ENCODE peak calls at places on chromosomes 12 and 14, in six cellular contexts. Y, U, Z, L, J and F are unnamed samples.

GRCh38 chr14:79583738-79584405 is 627.4 kb downstream of the DIO2 start:
- DNase-seq in Y (no peak), U (no peak), Z (no peak), L (no peak), J (peak), F (no peak)

GRCh38 chr12:12439636-12440035 is 82.8 kb downstream of the BORCS5 start:
- DNase-seq in Y (no peak), U (peak), Z (no peak), L (no peak), J (no peak), F (no peak)

GRCh38 chr14:96038920-96039632 is at the start of gene C14orf132:
- DNase-seq in Y (peak), U (peak), Z (peak), L (peak), J (no peak), F (no peak)

GRCh38 chr12:95740751-95741150 is 49.8 kb downstream of the NTN4 start:
- DNase-seq in Y (no peak), U (no peak), Z (no peak), L (no peak), J (no peak), F (no peak)

GRCh38 chr12:32922546-32923297 is 26.1 kb upstream of the PKP2 start:
- DNase-seq in Y (no peak), U (no peak), Z (no peak), L (no peak), J (no peak), F (no peak)

GRCh38 chr14:92967346-92967926 is 44.5 kb downstream of the CHGA start:
- DNase-seq in Y (no peak), U (no peak), Z (no peak), L (no peak), J (no peak), F (no peak)

GRCh38 chr12:69901141-69901900 is 76.3 kb downstream of the MYRFL start:
- DNase-seq in Y (no peak), U (no peak), Z (no peak), L (no peak), J (no peak), F (no peak)

GRCh38 chr14:34693228-34693939 is 21.0 kb downstream of the CFL2 start:
- DNase-seq in Y (peak), U (no peak), Z (no peak), L (peak), J (no peak), F (no peak)

GRCh38 chr14:73260574-73260973 is 23.3 kb downstream of the PAPLN start:
- DNase-seq in Y (no peak), U (no peak), Z (no peak), L (peak), J (no peak), F (no peak)

GRCh38 chr14:102182190-102182589 is 42.5 kb downstream of the WDR20 start:
- DNase-seq in Y (no peak), U (no peak), Z (no peak), L (no peak), J (peak), F (no peak)

GRCh38 chr12:82862069-82862841 is 175.5 kb downstream of the TMTC2 start:
- DNase-seq in Y (no peak), U (no peak), Z (no peak), L (no peak), J (peak), F (no peak)

GRCh38 chr12:75628916-75629315 is 117.5 kb upstream of the KRR1 start:
- DNase-seq in Y (no peak), U (no peak), Z (no peak), L (no peak), J (no peak), F (no peak)

GRCh38 chr12:52796839-52797528 is 1.1 kb upstream of the KRT3 start:
- DNase-seq in Y (no peak), U (no peak), Z (no peak), L (no peak), J (no peak), F (no peak)

GRCh38 chr14:46136456-46136855 is 515.1 kb downstream of the RPL10L start:
- DNase-seq in Y (no peak), U (no peak), Z (no peak), L (no peak), J (no peak), F (no peak)

GRCh38 chr14:88179725-88180124 is 143.3 kb downstream of the KCNK10 start:
- DNase-seq in Y (no peak), U (no peak), Z (no peak), L (no peak), J (no peak), F (no peak)

GRCh38 chr12:103973909-103974308 is 8.2 kb downstream of the TDG start:
- DNase-seq in Y (no peak), U (no peak), Z (no peak), L (peak), J (no peak), F (no peak)

GRCh38 chr12:52132754-52133161 is 53.3 kb downstream of the SMIM41 start:
- DNase-seq in Y (no peak), U (no peak), Z (no peak), L (no peak), J (peak), F (no peak)

GRCh38 chr14:32559048-32559447 is 229.9 kb downstream of the AKAP6 start:
- DNase-seq in Y (no peak), U (no peak), Z (no peak), L (no peak), J (no peak), F (no peak)

GRCh38 chr14:71415404-71415690 is 508.1 kb downstream of the PCNX1 start:
- DNase-seq in Y (no peak), U (no peak), Z (no peak), L (no peak), J (no peak), F (no peak)

GRCh38 chr14:35335388-35336092 is 43.4 kb downstream of the PSMA6 start:
- DNase-seq in Y (no peak), U (no peak), Z (no peak), L (no peak), J (no peak), F (no peak)

GRCh38 chr12:42097971-42098370 is 46.7 kb downstream of the GXYLT1 start:
- DNase-seq in Y (no peak), U (no peak), Z (no peak), L (no peak), J (no peak), F (no peak)

GRCh38 chr14:104322531-104323466 is 184.4 kb downstream of the KIF26A start:
- DNase-seq in Y (no peak), U (no peak), Z (no peak), L (peak), J (no peak), F (no peak)

GRCh38 chr14:22870811-22871199 is 735 bp upstream of the LRP10 start:
- DNase-seq in Y (no peak), U (no peak), Z (no peak), L (no peak), J (no peak), F (no peak)

GRCh38 chr12:97595423-97595822 is 132.8 kb downstream of the RMST start:
- DNase-seq in Y (no peak), U (no peak), Z (no peak), L (no peak), J (no peak), F (no peak)

GRCh38 chr12:111636209-111636928 is 37.3 kb upstream of the ATXN2 start:
- DNase-seq in Y (peak), U (no peak), Z (no peak), L (peak), J (peak), F (peak)

GRCh38 chr12:119868992-119869391 is 8.1 kb downstream of the CIT start:
- DNase-seq in Y (no peak), U (no peak), Z (no peak), L (no peak), J (no peak), F (no peak)

GRCh38 chr12:104181313-104181712 is 34.3 kb upstream of the TXNRD1 start:
- DNase-seq in Y (no peak), U (no peak), Z (no peak), L (no peak), J (no peak), F (no peak)

GRCh38 chr12:6180300-6181051 is 19.7 kb upstream of the CD9 start:
- DNase-seq in Y (no peak), U (no peak), Z (no peak), L (no peak), J (no peak), F (no peak)

GRCh38 chr12:97082029-97082428 is 175.0 kb downstream of the NEDD1 start:
- DNase-seq in Y (no peak), U (no peak), Z (no peak), L (no peak), J (no peak), F (no peak)

GRCh38 chr12:75364918-75365317 is 26.0 kb upstream of the GLIPR1L2 start:
- DNase-seq in Y (no peak), U (no peak), Z (no peak), L (no peak), J (peak), F (no peak)

GRCh38 chr14:21974741-21975140 is 301.1 kb upstream of the OR4E1 start:
- DNase-seq in Y (no peak), U (no peak), Z (no peak), L (no peak), J (no peak), F (no peak)

GRCh38 chr12:88185988-88186387 is 43.9 kb downstream of the TMTC3 start:
- DNase-seq in Y (no peak), U (no peak), Z (no peak), L (no peak), J (peak), F (no peak)

GRCh38 chr14:55255979-55256378 is 15.2 kb upstream of the FBXO34 start:
- DNase-seq in Y (no peak), U (no peak), Z (no peak), L (no peak), J (no peak), F (no peak)

GRCh38 chr12:115375188-115375991 is 691.4 kb upstream of the TBX3 start:
- DNase-seq in Y (no peak), U (no peak), Z (no peak), L (no peak), J (no peak), F (no peak)

GRCh38 chr12:46843811-46844210 is 18.0 kb upstream of the SLC38A4 start:
- DNase-seq in Y (no peak), U (no peak), Z (no peak), L (no peak), J (no peak), F (no peak)

GRCh38 chr12:1737643-1738286 is 46.9 kb downstream of the ADIPOR2 start:
- DNase-seq in Y (no peak), U (no peak), Z (no peak), L (no peak), J (no peak), F (no peak)

GRCh38 chr14:70713096-70713875 is 71.6 kb downstream of the TTC9 start:
- DNase-seq in Y (no peak), U (no peak), Z (no peak), L (no peak), J (no peak), F (no peak)